ENCODE peak calls at places on chromosomes 13 and 19, in nine cellular contexts. V is foreskin fibroblast, A is brain microvascular endothelial cell, C is GM13977, D is nephron progenitor cell, R is tibial artery, Z is glutamatergic neuron, N is PC-3, Y is progenitor cell of endocrine pancreas. M is an unnamed sample.

GRCh38 chr13:76596216-76596615 is 290.0 kb downstream of the KCTD12 start:
- DNase-seq in N (no peak), Y (no peak), C (no peak), Z (no peak), A (peak), R (no peak), D (no peak), V (no peak), M (no peak)

GRCh38 chr13:99341969-99342722 is 34.9 kb upstream of the GPR183 start:
- DNase-seq in R (no peak), D (no peak), A (no peak), Y (no peak), N (no peak), V (no peak), C (no peak), Z (no peak), M (no peak)

GRCh38 chr19:4676955-4677731 is 7.0 kb upstream of the MYDGF start:
- DNase-seq in N (peak), A (peak), D (peak), C (no peak), Y (no peak), V (peak), Z (peak), R (no peak), M (peak)

GRCh38 chr19:47111081-47111589 is 2.4 kb downstream of the ZC3H4 start:
- DNase-seq in V (no peak), R (no peak), Z (peak), Y (no peak), N (no peak), C (no peak), A (no peak), D (peak), M (peak)

GRCh38 chr13:97141564-97142005 is 80.5 kb upstream of the MBNL2 start:
- DNase-seq in N (peak), R (no peak), V (peak), C (peak), Z (no peak), A (peak), D (peak), Y (peak), M (peak)

GRCh38 chr19:5823579-5824281 is 15.8 kb downstream of the FUT6 start:
- DNase-seq in Z (no peak), D (no peak), R (no peak), V (no peak), A (no peak), C (no peak), N (peak), Y (no peak), M (no peak)

GRCh38 chr19:31668916-31669315 is 319.7 kb upstream of the TSHZ3 start:
- DNase-seq in Z (no peak), A (no peak), C (no peak), D (no peak), N (no peak), Y (no peak), V (no peak), R (no peak), M (no peak)

GRCh38 chr19:20565321-20566018 is at the start of gene ZNF737:
- DNase-seq in C (peak), A (peak), D (peak), Z (peak), R (peak), Y (peak), N (peak), V (peak), M (peak)

GRCh38 chr13:34721631-34722144 is 220.4 kb upstream of the NBEA start:
- DNase-seq in Z (no peak), V (no peak), N (peak), Y (no peak), A (no peak), C (no peak), D (no peak), R (no peak), M (no peak)

GRCh38 chr13:98172570-98173405 is 4.3 kb downstream of the RNF113B start:
- DNase-seq in N (peak), R (no peak), Y (no peak), Z (no peak), D (no peak), A (no peak), C (no peak), V (no peak), M (no peak)

GRCh38 chr13:72400859-72401258 is 326.6 kb downstream of the MZT1 start:
- DNase-seq in Y (no peak), C (no peak), N (no peak), Z (no peak), D (no peak), R (no peak), V (no peak), A (no peak), M (no peak)

GRCh38 chr19:49359851-49360845 is 2.1 kb downstream of the TEAD2 start:
- DNase-seq in V (no peak), N (no peak), C (peak), D (no peak), R (no peak), Z (no peak), A (no peak), Y (no peak), M (no peak)

GRCh38 chr19:41926028-41926860 is 2.0 kb downstream of the ERFL start:
- DNase-seq in A (no peak), V (no peak), R (no peak), D (no peak), Y (no peak), Z (no peak), C (no peak), N (no peak), M (no peak)

GRCh38 chr19:32570081-32570785 is 10.8 kb upstream of the PDCD5 start:
- DNase-seq in C (peak), Z (peak), Y (peak), A (peak), N (peak), V (peak), D (peak), R (no peak), M (peak)

GRCh38 chr19:54893406-54893805 is 12.5 kb upstream of the NCR1 start:
- DNase-seq in N (no peak), V (no peak), Z (no peak), R (no peak), C (no peak), A (no peak), Y (no peak), D (no peak), M (no peak)

GRCh38 chr13:112545866-112546265 is 42.1 kb downstream of the TUBGCP3 start:
- DNase-seq in A (peak), Z (no peak), V (peak), Y (no peak), C (no peak), R (no peak), N (no peak), D (no peak), M (no peak)

GRCh38 chr19:19461671-19462622 is 53.4 kb downstream of the TSSK6 start:
- DNase-seq in V (peak), N (no peak), A (no peak), Z (peak), R (peak), Y (peak), C (no peak), D (peak), M (peak)

GRCh38 chr19:51547397-51548212 is 16.1 kb upstream of the SIGLEC6 start:
- DNase-seq in C (no peak), Z (no peak), D (no peak), Y (no peak), V (no peak), R (no peak), N (no peak), A (peak), M (no peak)

GRCh38 chr19:53882391-53883050 is 524 bp downstream of the PRKCG start:
- DNase-seq in D (no peak), A (no peak), N (no peak), Z (peak), V (no peak), C (no peak), Y (no peak), R (no peak), M (no peak)

GRCh38 chr19:32324631-32325215 is 20.7 kb upstream of the ZNF507 start:
- DNase-seq in D (no peak), Z (no peak), N (no peak), A (no peak), V (no peak), R (no peak), Y (no peak), C (no peak), M (no peak)

GRCh38 chr13:68748038-68748437 is 1359.6 kb upstream of the ATXN8OS start:
- DNase-seq in A (no peak), D (no peak), N (peak), V (no peak), Z (no peak), R (no peak), C (no peak), Y (no peak), M (no peak)

GRCh38 chr13:30224732-30225131 is 82.6 kb downstream of the KATNAL1 start:
- DNase-seq in V (peak), Z (no peak), N (peak), A (peak), D (no peak), C (no peak), R (no peak), Y (no peak), M (peak)

GRCh38 chr13:113226873-113227272 is 17.5 kb downstream of the CUL4A start:
- DNase-seq in C (no peak), Z (no peak), R (no peak), V (no peak), N (no peak), A (no peak), Y (no peak), D (no peak), M (no peak)

GRCh38 chr19:763869-764268 is 13.0 kb downstream of the MISP start:
- DNase-seq in Z (no peak), N (no peak), V (no peak), C (no peak), A (no peak), Y (no peak), D (no peak), R (no peak), M (no peak)

GRCh38 chr13:52955505-52955904 is 73.1 kb upstream of the OLFM4 start:
- DNase-seq in V (no peak), D (no peak), Y (no peak), R (no peak), N (no peak), C (no peak), Z (no peak), A (no peak), M (no peak)

GRCh38 chr19:58181902-58182576 is 822 bp upstream of the ZNF274 start:
- DNase-seq in R (no peak), D (peak), Z (peak), V (peak), C (no peak), Y (no peak), N (peak), A (peak), M (peak)

GRCh38 chr13:103517066-103517767 is 451.0 kb upstream of the SLC10A2 start:
- DNase-seq in V (no peak), Y (no peak), N (no peak), C (no peak), A (no peak), R (no peak), Z (no peak), D (no peak), M (no peak)

GRCh38 chr13:33927315-33927714 is 109.4 kb downstream of the RFC3 start:
- DNase-seq in R (no peak), Y (no peak), C (no peak), Z (no peak), V (peak), A (peak), N (peak), D (no peak), M (no peak)

GRCh38 chr19:35404879-35405622 is 34.2 kb downstream of the GPR42 start:
- DNase-seq in A (peak), V (peak), R (no peak), D (no peak), Y (no peak), C (peak), Z (no peak), N (peak), M (peak)

GRCh38 chr19:45601524-45602522 is at the start of gene GPR4:
- DNase-seq in Y (no peak), D (peak), R (no peak), V (no peak), Z (peak), C (peak), A (no peak), N (peak), M (no peak)

GRCh38 chr13:30108913-30109237 is 198.5 kb downstream of the KATNAL1 start:
- DNase-seq in V (no peak), A (no peak), C (no peak), Z (no peak), Y (no peak), D (no peak), N (peak), R (no peak), M (no peak)

GRCh38 chr13:93476175-93476574 is 249.6 kb downstream of the GPC6 start:
- DNase-seq in Y (no peak), V (peak), D (no peak), Z (no peak), A (peak), R (no peak), C (no peak), N (peak), M (no peak)

GRCh38 chr13:61286148-61286745 is 129.4 kb downstream of the PCDH20 start:
- DNase-seq in A (no peak), D (no peak), C (no peak), R (no peak), N (peak), Y (no peak), V (no peak), Z (peak), M (peak)

GRCh38 chr19:9076886-9077285 is 10.0 kb upstream of the OR1M1 start:
- DNase-seq in A (no peak), Z (no peak), D (no peak), R (no peak), N (no peak), Y (no peak), V (no peak), C (no peak), M (no peak)

GRCh38 chr13:82879921-82880320 is 1002.4 kb downstream of the SLITRK1 start:
- DNase-seq in V (no peak), Y (no peak), D (no peak), Z (no peak), A (no peak), C (no peak), R (no peak), N (no peak), M (no peak)

GRCh38 chr13:98575009-98575866 is 1.7 kb downstream of the STK24 start:
- DNase-seq in R (no peak), Y (no peak), N (no peak), Z (no peak), V (no peak), A (no peak), C (no peak), D (no peak), M (no peak)

GRCh38 chr19:30146346-30146745 is 204.3 kb downstream of the URI1 start:
- DNase-seq in N (no peak), D (no peak), R (no peak), Y (no peak), Z (no peak), C (no peak), V (no peak), A (no peak), M (no peak)

GRCh38 chr13:45879666-45880065 is 28.1 kb upstream of the SIAH3 start:
- DNase-seq in C (no peak), A (no peak), N (peak), V (no peak), R (no peak), Z (peak), D (peak), Y (no peak), M (no peak)

GRCh38 chr19:52646571-52647222 is 8.5 kb upstream of the ZNF83 start:
- DNase-seq in Y (no peak), Z (no peak), R (no peak), C (no peak), N (no peak), A (no peak), V (no peak), D (no peak), M (no peak)

DNA sequence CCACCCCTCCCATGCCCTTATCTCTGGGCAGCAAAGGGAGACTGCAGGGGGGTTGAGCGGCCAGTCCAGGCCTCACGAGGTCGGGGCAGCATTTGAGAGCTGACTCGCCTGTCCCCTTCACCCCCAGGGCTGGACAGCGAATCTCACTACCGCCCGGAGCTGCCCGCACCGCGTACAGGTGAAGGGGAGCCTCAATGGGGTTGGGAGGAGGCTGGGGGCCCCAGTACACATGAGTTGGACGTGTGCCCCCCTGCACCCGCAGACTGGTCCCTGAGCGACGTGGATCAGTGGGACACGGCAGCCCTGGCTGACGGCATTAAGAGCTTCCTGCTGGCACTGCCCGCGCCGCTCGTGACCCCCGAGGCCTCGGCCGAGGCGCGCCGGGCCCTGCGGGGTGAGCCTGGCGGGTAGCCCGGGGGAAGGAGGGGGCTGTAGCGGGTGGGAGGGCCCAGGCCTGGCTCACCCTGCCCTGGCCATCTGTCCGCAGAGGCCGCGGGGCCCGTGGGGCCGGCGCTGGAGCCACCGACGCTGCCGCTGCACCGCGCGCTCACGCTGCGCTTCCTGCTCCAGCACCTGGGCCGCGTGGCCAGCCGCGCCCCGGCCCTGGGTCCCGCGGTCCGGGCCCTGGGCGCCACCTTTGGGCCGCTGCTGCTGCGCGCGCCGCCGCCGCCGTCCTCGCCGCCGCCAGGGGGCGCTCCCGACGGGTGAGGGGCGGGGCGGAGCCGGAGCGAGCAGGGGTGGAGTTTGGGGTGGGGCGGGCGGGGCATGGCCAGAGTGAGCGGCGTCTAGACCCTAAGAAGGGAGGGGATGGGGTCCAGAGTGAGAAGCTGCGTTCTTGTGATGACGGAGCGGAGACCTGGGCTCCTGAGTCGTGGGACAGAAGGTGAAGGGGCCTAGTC is 8.1 kb downstream of the PIK3R2 start:
- DNase-seq in N (peak), V (peak), Y (peak), Z (peak), A (no peak), C (peak), D (peak), R (peak), M (peak)
- TF ChIP-seq CTCF in N (no peak), V (no peak), Y (peak), Z (peak), A (peak), C (peak), D (no peak), R (peak), M (peak)

DNA sequence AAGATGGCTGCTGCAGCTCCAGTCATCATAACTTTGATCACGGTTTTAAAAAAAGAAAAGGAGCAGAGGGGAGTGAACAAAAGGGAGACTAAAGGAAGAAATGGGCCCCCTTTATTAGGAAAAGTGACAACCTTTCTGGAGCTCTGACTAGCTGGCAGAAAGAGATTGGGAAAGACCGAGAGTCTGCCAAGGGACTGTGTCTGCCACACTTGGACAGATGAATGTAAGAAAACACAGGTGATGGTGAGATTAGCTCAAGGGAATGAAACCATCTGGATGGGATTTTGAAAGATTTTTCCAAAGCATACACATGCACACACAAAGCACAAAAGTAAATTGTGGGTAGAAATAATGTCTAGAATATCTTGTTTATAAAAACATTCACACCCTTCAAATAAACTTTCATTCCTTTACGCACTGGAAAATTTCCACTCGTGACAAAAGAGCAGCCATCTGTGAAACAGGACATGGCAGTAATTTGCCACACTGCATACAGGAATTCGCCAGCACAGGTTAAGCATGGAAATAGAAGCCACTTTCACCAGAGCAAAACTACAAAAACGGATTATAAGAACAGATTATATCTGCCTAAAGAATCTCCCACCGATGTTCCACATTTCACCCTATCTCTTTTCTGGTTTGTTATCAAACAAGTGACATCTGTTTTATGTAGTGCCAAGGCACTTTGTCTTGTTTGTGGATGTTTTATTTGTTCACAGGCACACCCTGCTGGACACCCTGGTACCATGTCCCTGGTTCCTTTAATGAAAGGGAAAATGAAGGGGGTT is 819.5 kb downstream of the DIAPH3 start:
- DNase-seq in V (no peak), Y (no peak), A (no peak), D (no peak), Z (no peak), R (no peak), N (no peak), C (no peak), M (no peak)
- TF ChIP-seq CTCF in V (no peak), Y (no peak), A (no peak), D (no peak), Z (no peak), R (no peak), N (no peak), C (no peak), M (no peak)

GRCh38 chr13:23570099-23570926 is at the start of gene TNFRSF19:
- DNase-seq in R (no peak), V (peak), Y (no peak), A (peak), N (peak), D (peak), C (no peak), Z (peak), M (no peak)
- TF ChIP-seq CTCF in R (no peak), V (no peak), Y (no peak), A (no peak), N (no peak), D (no peak), C (no peak), Z (no peak), M (no peak)

DNA sequence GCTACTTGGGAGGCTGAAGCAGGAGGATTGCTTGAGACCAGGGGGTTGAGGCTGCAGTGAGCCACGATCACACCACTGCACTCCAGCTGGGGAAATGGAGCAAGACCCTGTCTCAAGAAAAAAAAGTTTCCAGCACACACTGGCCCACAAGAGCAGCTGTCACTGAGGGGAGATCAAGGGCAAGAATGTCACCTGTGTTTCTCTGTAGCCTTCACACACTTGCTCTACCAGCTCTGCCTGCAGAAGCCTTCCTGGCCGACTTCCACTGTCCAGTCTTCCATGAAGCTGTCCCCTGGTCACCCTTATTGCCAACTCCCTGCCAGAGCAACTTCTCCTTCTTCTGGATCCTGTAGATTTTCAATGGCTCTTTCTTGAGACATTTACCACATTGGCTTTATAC is 158.0 kb downstream of the KCTD15 start:
- DNase-seq in Z (no peak), A (no peak), R (peak), D (no peak), Y (no peak), V (no peak), N (no peak), C (no peak), M (no peak)
- TF ChIP-seq CTCF in Z (no peak), A (no peak), R (no peak), D (no peak), Y (no peak), V (no peak), N (no peak), C (no peak), M (no peak)

GRCh38 chr19:12864721-12865715 is 16.2 kb downstream of the DNASE2 start:
- DNase-seq in C (no peak), D (no peak), V (no peak), A (no peak), Y (no peak), Z (no peak), R (no peak), N (no peak), M (no peak)
- TF ChIP-seq CTCF in C (no peak), D (no peak), V (no peak), A (no peak), Y (no peak), Z (no peak), R (no peak), N (no peak), M (no peak)

GRCh38 chr13:49791214-49791752 is 1.2 kb downstream of the KPNA3 start:
- DNase-seq in V (no peak), N (peak), Z (no peak), D (no peak), C (peak), R (no peak), Y (no peak), A (peak), M (peak)
- TF ChIP-seq CTCF in V (peak), N (peak), Z (no peak), D (no peak), C (peak), R (no peak), Y (no peak), A (peak), M (no peak)

GRCh38 chr19:39671739-39672363 is 16.1 kb downstream of the LGALS16 start:
- DNase-seq in R (no peak), D (peak), C (peak), N (peak), A (peak), Z (no peak), V (peak), Y (no peak), M (peak)
- TF ChIP-seq CTCF in R (peak), D (peak), C (peak), N (peak), A (peak), Z (peak), V (peak), Y (peak), M (peak)

M was measured in activated CD8-positive, alpha-beta T cell treated with anti-CD3 and anti-CD28 coated beads for 36 hours.